ENCODE peak calls at places on chromosomes 13 and 19, in nine cellular contexts. V is iPS DF 6.9; E is ovary; S is fibroblast of lung; K is tibial artery; G is effector memory CD4-positive, alpha-beta T cell; P is uterus; T is neuronal stem cell; W is SJCRH30. F is an unnamed sample.

GRCh38 chr19:39341720-39342604 is at the start of gene SAMD4B:
- DNase-seq in G (peak; percentile 99), K (peak; percentile 99), W (peak; percentile 100), T (peak; percentile 99), S (peak; percentile 98), P (peak; percentile 99), E (peak; percentile 100), V (peak; percentile 89), F (peak; percentile 94)

GRCh38 chr13:21111546-21111945 is 50.2 kb upstream of the LATS2 start:
- DNase-seq in V (no peak), T (no peak), E (no peak), S (no peak), K (no peak), W (no peak), P (no peak), G (no peak), F (no peak)

GRCh38 chr13:107743523-107743922 is 471.8 kb downstream of the LIG4 start:
- DNase-seq in W (no peak), S (no peak), G (no peak), E (no peak), K (no peak), P (no peak), T (no peak), V (no peak), F (no peak)

GRCh38 chr19:31416548-31416947 is 67.3 kb upstream of the TSHZ3 start:
- DNase-seq in G (no peak), T (no peak), V (no peak), E (no peak), W (no peak), P (no peak), S (no peak), K (no peak), F (no peak)

GRCh38 chr13:46964789-46965527 is 68.1 kb upstream of the HTR2A start:
- DNase-seq in T (no peak), S (peak; percentile 75), P (no peak), E (no peak), W (no peak), K (no peak), V (no peak), G (no peak), F (peak; percentile 26)

GRCh38 chr19:44753932-44754742 is 5.6 kb downstream of the BCL3 start:
- DNase-seq in P (peak; percentile 91), G (peak; percentile 59), T (no peak), W (peak; percentile 93), E (peak; percentile 92), K (peak; percentile 95), V (no peak), S (peak; percentile 88), F (peak; percentile 67)

GRCh38 chr19:31255863-31256600 is 93.2 kb downstream of the TSHZ3 start:
- DNase-seq in W (peak; percentile 70), S (no peak), P (no peak), K (peak; percentile 39), G (no peak), T (no peak), E (no peak), V (no peak), F (no peak)

GRCh38 chr13:69204620-69205019 is 903.0 kb upstream of the ATXN8OS start:
- DNase-seq in S (no peak), K (no peak), V (no peak), E (no peak), T (no peak), W (no peak), G (no peak), P (no peak), F (no peak)

GRCh38 chr13:41941174-41941573 is 19.7 kb downstream of the VWA8 start:
- DNase-seq in K (no peak), G (no peak), W (no peak), E (no peak), P (no peak), V (no peak), S (no peak), T (no peak), F (peak; percentile 53)

GRCh38 chr19:8611391-8611883 is 922 bp upstream of the ADAMTS10 start:
- DNase-seq in V (no peak), G (no peak), P (peak; percentile 36), E (peak; percentile 61), K (peak; percentile 80), S (no peak), W (no peak), T (no peak), F (no peak)

GRCh38 chr19:54478677-54479266 is 5.7 kb upstream of the CDC42EP5 start:
- DNase-seq in P (no peak), E (no peak), G (no peak), S (peak; percentile 54), T (peak; percentile 83), V (peak; percentile 72), W (peak; percentile 64), K (no peak), F (no peak)

GRCh38 chr13:43792456-43792855 is 5.7 kb upstream of the ENOX1 start:
- DNase-seq in K (no peak), P (no peak), V (no peak), S (peak; percentile 14), E (no peak), T (no peak), W (no peak), G (no peak), F (no peak)

GRCh38 chr19:56476671-56477428 is at the start of gene ZNF667:
- DNase-seq in P (no peak), V (no peak), T (peak; percentile 14), K (no peak), S (peak; percentile 18), E (no peak), G (no peak), W (peak; percentile 20), F (peak; percentile 90)

GRCh38 chr13:51856027-51856736 is 5.6 kb upstream of the CCDC70 start:
- DNase-seq in V (no peak), W (no peak), G (no peak), P (no peak), E (no peak), K (no peak), T (no peak), S (no peak), F (no peak)

GRCh38 chr13:99876651-99877050 is 94.9 kb downstream of the ZIC5 start:
- DNase-seq in V (no peak), E (no peak), P (no peak), G (no peak), T (no peak), W (no peak), S (no peak), K (no peak), F (no peak)

GRCh38 chr19:39558623-39559117 is 18.7 kb upstream of the EID2 start:
- DNase-seq in G (no peak), P (no peak), E (no peak), K (no peak), S (no peak), W (no peak), T (no peak), V (no peak), F (no peak)

GRCh38 chr19:15403151-15403531 is 15.6 kb downstream of the AKAP8L start:
- DNase-seq in W (no peak), E (no peak), V (no peak), P (no peak), K (peak; percentile 61), G (no peak), T (no peak), S (no peak), F (no peak)
- H3K36me3 ChIP-seq in W (peaks cover 66% of the 10 kb centered on the region), E (no peaks in the 10 kb centered on the region), V (peaks cover 32% of the 10 kb centered on the region), P (no peaks in the 10 kb centered on the region), K (peaks cover 53% of the 10 kb centered on the region), G (peaks cover 56% of the 10 kb centered on the region), T (peaks cover 87% of the 10 kb centered on the region), S (peaks cover 31% of the 10 kb centered on the region), F (peaks cover 47% of the 10 kb centered on the region)

GRCh38 chr13:64087624-64088023 is 2672.0 kb upstream of the PCDH20 start:
- DNase-seq in S (no peak), V (no peak), G (no peak), P (no peak), K (no peak), E (no peak), W (no peak), T (no peak), F (no peak)

GRCh38 chr13:64083811-64084210 is 2668.2 kb upstream of the PCDH20 start:
- DNase-seq in T (no peak), P (no peak), G (no peak), V (no peak), E (no peak), W (no peak), K (no peak), S (no peak), F (no peak)

GRCh38 chr13:64083396-64083795 is 2667.7 kb upstream of the PCDH20 start:
- DNase-seq in V (no peak), P (no peak), E (no peak), W (no peak), K (no peak), T (no peak), S (no peak), G (no peak), F (no peak)

GRCh38 chr13:64090311-64090710 is 2674.7 kb upstream of the PCDH20 start:
- DNase-seq in V (no peak), T (no peak), K (no peak), W (no peak), S (no peak), E (no peak), P (no peak), G (no peak), F (no peak)

DNA sequence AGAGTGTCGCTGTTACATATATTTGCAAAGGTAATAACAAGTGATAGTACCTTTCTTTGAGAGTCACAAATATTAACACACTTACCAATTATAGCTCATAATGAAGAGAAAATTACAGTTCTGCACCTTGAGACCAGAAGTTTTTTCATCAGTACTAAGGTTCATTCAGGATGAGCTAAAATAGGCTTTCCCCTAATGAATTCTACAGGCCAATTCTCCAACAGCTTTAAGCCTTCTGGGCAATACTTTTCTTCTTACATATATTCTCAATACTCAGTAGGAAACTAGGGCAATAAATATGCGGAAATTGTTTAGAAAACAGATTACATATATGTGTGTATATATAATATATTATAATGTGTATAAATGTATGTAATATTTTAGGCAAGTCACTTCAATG is 2672.8 kb upstream of the PCDH20 start:
- DNase-seq in S (no peak), W (no peak), G (no peak), K (no peak), E (no peak), T (no peak), V (no peak), P (no peak), F (no peak)
- H3K27ac ChIP-seq in S (no peak overlapping the region), W (no peak overlapping the region), G (no peak overlapping the region), K (no peak overlapping the region), E (no peak overlapping the region), T (no peak overlapping the region), V (no peak overlapping the region), P (no peak overlapping the region), F (no peak overlapping the region)

DNA sequence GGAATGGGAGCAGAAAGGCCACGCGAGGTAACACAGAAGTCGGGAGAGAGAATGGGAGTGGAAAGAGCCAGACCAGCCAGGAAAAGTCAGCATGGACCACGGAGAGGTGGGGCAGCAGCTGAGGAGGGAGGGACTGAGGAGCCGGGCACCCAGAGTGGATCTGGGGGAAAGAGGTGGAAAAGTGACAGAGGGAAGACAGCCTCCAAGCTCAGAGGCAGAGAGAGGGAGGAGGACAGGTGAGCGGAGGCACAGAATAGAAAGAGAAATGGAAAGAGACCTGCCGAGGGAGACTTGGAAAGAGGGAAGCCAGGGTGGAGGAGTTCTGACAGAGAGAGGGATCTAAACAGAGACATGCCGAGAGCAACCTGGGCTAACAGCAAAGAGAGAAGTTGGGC is 1.6 kb downstream of the GRIK5 start:
- DNase-seq in K (no peak), P (no peak), V (no peak), S (no peak), T (no peak), E (no peak), W (no peak), G (no peak), F (no peak)
- H3K4me3 ChIP-seq in K (peak overlapping the region; percentile 63), P (no peak overlapping the region), V (peak overlapping the region; percentile 52), S (no peak overlapping the region), T (peak overlapping the region; percentile 79), E (no peak overlapping the region), W (peak overlapping the region; percentile 61), G (no peak overlapping the region), F (no peak overlapping the region)

GRCh38 chr19:1072371-1073015 is 5.5 kb downstream of the ARHGAP45 start:
- DNase-seq in T (no peak), K (no peak), W (no peak), E (no peak), S (no peak), G (no peak), P (no peak), V (no peak), F (no peak)
- H3K36me3 ChIP-seq in T (peaks cover 30% of the 10 kb centered on the region), K (no peaks in the 10 kb centered on the region), W (no peaks in the 10 kb centered on the region), E (no peaks in the 10 kb centered on the region), S (no peaks in the 10 kb centered on the region), G (peaks cover 51% of the 10 kb centered on the region), P (no peaks in the 10 kb centered on the region), V (peaks cover 6% of the 10 kb centered on the region), F (no peaks in the 10 kb centered on the region)